ENCODE peak calls at places on chromosome 20, in nine cellular contexts. One of them, this sample, is unnamed.

GRCh38 chr20:1377984-1378742 is 14.7 kb downstream of the FKBP1A start:
- DNase-seq in psoas muscle: no peak
- DNase-seq in CD8-positive, alpha-beta T cell: no peak
- DNase-seq in A549: no peak
- DNase-seq in SJSA1: no peak
- DNase-seq in neuronal stem cell: no peak
- DNase-seq in tibial nerve: no peak
- DNase-seq in mesendoderm: peak
- DNase-seq in astrocyte: peak
- DNase-seq in this sample: no peak

GRCh38 chr20:5309971-5310370 is 6.8 kb downstream of the PROKR2 start:
- DNase-seq in SJSA1: no peak
- DNase-seq in tibial nerve: no peak
- DNase-seq in mesendoderm: no peak
- DNase-seq in CD8-positive, alpha-beta T cell: no peak
- DNase-seq in A549: no peak
- DNase-seq in psoas muscle: no peak
- DNase-seq in astrocyte: no peak
- DNase-seq in neuronal stem cell: no peak
- DNase-seq in this sample: no peak

GRCh38 chr20:53302695-53303094 is 290.9 kb downstream of the ZNF217 start:
- DNase-seq in A549: no peak
- DNase-seq in tibial nerve: no peak
- DNase-seq in SJSA1: no peak
- DNase-seq in CD8-positive, alpha-beta T cell: no peak
- DNase-seq in astrocyte: no peak
- DNase-seq in psoas muscle: no peak
- DNase-seq in mesendoderm: no peak
- DNase-seq in neuronal stem cell: no peak
- DNase-seq in this sample: no peak

GRCh38 chr20:18754030-18754659 is 59.4 kb upstream of the SCP2D1 start:
- DNase-seq in psoas muscle: no peak
- DNase-seq in tibial nerve: no peak
- DNase-seq in A549: no peak
- DNase-seq in SJSA1: no peak
- DNase-seq in neuronal stem cell: no peak
- DNase-seq in CD8-positive, alpha-beta T cell: no peak
- DNase-seq in mesendoderm: no peak
- DNase-seq in astrocyte: no peak
- DNase-seq in this sample: no peak

GRCh38 chr20:24102749-24103148 is 114.2 kb upstream of the GGTLC1 start:
- DNase-seq in neuronal stem cell: no peak
- DNase-seq in mesendoderm: no peak
- DNase-seq in SJSA1: no peak
- DNase-seq in CD8-positive, alpha-beta T cell: no peak
- DNase-seq in tibial nerve: no peak
- DNase-seq in A549: peak
- DNase-seq in astrocyte: no peak
- DNase-seq in psoas muscle: no peak
- DNase-seq in this sample: no peak

GRCh38 chr20:419556-420168 is 11.6 kb downstream of the RBCK1 start:
- DNase-seq in astrocyte: no peak
- DNase-seq in A549: no peak
- DNase-seq in CD8-positive, alpha-beta T cell: no peak
- DNase-seq in SJSA1: no peak
- DNase-seq in tibial nerve: no peak
- DNase-seq in neuronal stem cell: no peak
- DNase-seq in mesendoderm: no peak
- DNase-seq in psoas muscle: no peak
- DNase-seq in this sample: no peak

GRCh38 chr20:41734506-41734945 is 116.3 kb upstream of the CHD6 start:
- DNase-seq in tibial nerve: peak
- DNase-seq in CD8-positive, alpha-beta T cell: no peak
- DNase-seq in SJSA1: peak
- DNase-seq in mesendoderm: peak
- DNase-seq in A549: peak
- DNase-seq in astrocyte: peak
- DNase-seq in neuronal stem cell: peak
- DNase-seq in psoas muscle: no peak
- DNase-seq in this sample: peak

GRCh38 chr20:47559141-47559540 is 57.5 kb downstream of the NCOA3 start:
- DNase-seq in psoas muscle: no peak
- DNase-seq in neuronal stem cell: no peak
- DNase-seq in mesendoderm: no peak
- DNase-seq in A549: no peak
- DNase-seq in CD8-positive, alpha-beta T cell: no peak
- DNase-seq in tibial nerve: no peak
- DNase-seq in SJSA1: no peak
- DNase-seq in astrocyte: no peak
- DNase-seq in this sample: no peak

GRCh38 chr20:5171074-5171789 is 44.4 kb downstream of the CDS2 start:
- DNase-seq in mesendoderm: peak
- DNase-seq in SJSA1: no peak
- DNase-seq in astrocyte: no peak
- DNase-seq in tibial nerve: no peak
- DNase-seq in psoas muscle: no peak
- DNase-seq in CD8-positive, alpha-beta T cell: no peak
- DNase-seq in neuronal stem cell: peak
- DNase-seq in A549: no peak
- DNase-seq in this sample: no peak

GRCh38 chr20:3238616-3239025 is 369 bp downstream of the SLC4A11 start:
- DNase-seq in CD8-positive, alpha-beta T cell: peak
- DNase-seq in mesendoderm: no peak
- DNase-seq in neuronal stem cell: peak
- DNase-seq in SJSA1: no peak
- DNase-seq in A549: no peak
- DNase-seq in astrocyte: no peak
- DNase-seq in tibial nerve: no peak
- DNase-seq in psoas muscle: no peak
- DNase-seq in this sample: peak

GRCh38 chr20:58649288-58650180 is 1.5 kb upstream of the STX16 start:
- DNase-seq in tibial nerve: no peak
- DNase-seq in mesendoderm: no peak
- DNase-seq in psoas muscle: peak
- DNase-seq in CD8-positive, alpha-beta T cell: no peak
- DNase-seq in astrocyte: no peak
- DNase-seq in neuronal stem cell: peak
- DNase-seq in SJSA1: no peak
- DNase-seq in A549: no peak
- DNase-seq in this sample: peak

GRCh38 chr20:33539129-33539528 is 49.2 kb downstream of the CBFA2T2 start:
- DNase-seq in astrocyte: peak
- DNase-seq in A549: peak
- DNase-seq in SJSA1: peak
- DNase-seq in psoas muscle: no peak
- DNase-seq in mesendoderm: no peak
- DNase-seq in neuronal stem cell: no peak
- DNase-seq in CD8-positive, alpha-beta T cell: no peak
- DNase-seq in tibial nerve: no peak
- DNase-seq in this sample: no peak

GRCh38 chr20:4062721-4063606 is 47.6 kb upstream of the RNF24 start:
- DNase-seq in tibial nerve: no peak
- DNase-seq in A549: no peak
- DNase-seq in mesendoderm: no peak
- DNase-seq in neuronal stem cell: no peak
- DNase-seq in astrocyte: no peak
- DNase-seq in psoas muscle: no peak
- DNase-seq in SJSA1: peak
- DNase-seq in CD8-positive, alpha-beta T cell: no peak
- DNase-seq in this sample: no peak

GRCh38 chr20:59342017-59342957 is 41.9 kb downstream of the EDN3 start:
- DNase-seq in SJSA1: no peak
- DNase-seq in astrocyte: no peak
- DNase-seq in mesendoderm: no peak
- DNase-seq in psoas muscle: no peak
- DNase-seq in tibial nerve: no peak
- DNase-seq in CD8-positive, alpha-beta T cell: no peak
- DNase-seq in A549: no peak
- DNase-seq in neuronal stem cell: no peak
- DNase-seq in this sample: no peak

GRCh38 chr20:35018578-35019371 is 63.1 kb downstream of the MYH7B start:
- DNase-seq in A549: no peak
- DNase-seq in astrocyte: no peak
- DNase-seq in psoas muscle: no peak
- DNase-seq in mesendoderm: no peak
- DNase-seq in CD8-positive, alpha-beta T cell: no peak
- DNase-seq in neuronal stem cell: no peak
- DNase-seq in SJSA1: no peak
- DNase-seq in tibial nerve: no peak
- DNase-seq in this sample: no peak
- H3K27ac ChIP-seq in A549: no peak
- H3K27ac ChIP-seq in astrocyte: no peak
- H3K27ac ChIP-seq in psoas muscle: peak
- H3K27ac ChIP-seq in mesendoderm: no peak
- H3K27ac ChIP-seq in CD8-positive, alpha-beta T cell: no peak
- H3K27ac ChIP-seq in neuronal stem cell: no peak
- H3K27ac ChIP-seq in SJSA1: no peak
- H3K27ac ChIP-seq in tibial nerve: no peak
- H3K27ac ChIP-seq in this sample: no peak

DNA sequence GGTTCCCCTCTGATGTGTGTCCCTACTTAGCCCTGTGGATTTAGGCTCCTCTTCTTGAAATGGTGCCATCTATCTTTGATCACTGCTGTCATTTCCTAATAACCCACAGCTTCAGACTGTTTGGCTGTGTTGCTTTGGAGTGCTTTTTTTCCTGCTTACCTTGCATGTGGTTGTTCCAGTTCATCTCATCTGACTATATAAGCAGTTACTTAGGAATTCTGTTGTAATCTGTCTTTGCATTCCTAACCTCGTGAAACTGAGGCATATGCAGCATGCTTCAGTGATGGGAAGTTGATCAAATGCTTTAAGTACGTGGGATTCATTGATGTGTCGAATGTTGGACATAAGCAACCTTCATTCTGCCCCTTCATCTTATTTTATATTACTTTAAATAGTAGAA is 115.8 kb upstream of the FLRT3 start:
- DNase-seq in SJSA1: no peak
- DNase-seq in mesendoderm: no peak
- DNase-seq in neuronal stem cell: no peak
- DNase-seq in tibial nerve: no peak
- DNase-seq in astrocyte: no peak
- DNase-seq in A549: no peak
- DNase-seq in CD8-positive, alpha-beta T cell: no peak
- DNase-seq in psoas muscle: no peak
- DNase-seq in this sample: no peak
- H3K27ac ChIP-seq in SJSA1: no peak
- H3K27ac ChIP-seq in mesendoderm: no peak
- H3K27ac ChIP-seq in neuronal stem cell: no peak
- H3K27ac ChIP-seq in tibial nerve: no peak
- H3K27ac ChIP-seq in astrocyte: no peak
- H3K27ac ChIP-seq in A549: no peak
- H3K27ac ChIP-seq in CD8-positive, alpha-beta T cell: no peak
- H3K27ac ChIP-seq in psoas muscle: no peak
- H3K27ac ChIP-seq in this sample: no peak

GRCh38 chr20:50266293-50267040 is 75.8 kb downstream of the CEBPB start:
- DNase-seq in psoas muscle: peak
- DNase-seq in A549: no peak
- DNase-seq in neuronal stem cell: no peak
- DNase-seq in mesendoderm: no peak
- DNase-seq in tibial nerve: no peak
- DNase-seq in astrocyte: no peak
- DNase-seq in SJSA1: no peak
- DNase-seq in CD8-positive, alpha-beta T cell: no peak
- DNase-seq in this sample: no peak

GRCh38 chr20:50263831-50264230 is 73.2 kb downstream of the CEBPB start:
- DNase-seq in SJSA1: no peak
- DNase-seq in neuronal stem cell: no peak
- DNase-seq in A549: no peak
- DNase-seq in psoas muscle: no peak
- DNase-seq in mesendoderm: peak
- DNase-seq in tibial nerve: no peak
- DNase-seq in CD8-positive, alpha-beta T cell: no peak
- DNase-seq in astrocyte: no peak
- DNase-seq in this sample: no peak

GRCh38 chr20:50267041-50267865 is 76.6 kb downstream of the CEBPB start:
- DNase-seq in mesendoderm: no peak
- DNase-seq in A549: peak
- DNase-seq in neuronal stem cell: no peak
- DNase-seq in psoas muscle: peak
- DNase-seq in CD8-positive, alpha-beta T cell: no peak
- DNase-seq in astrocyte: peak
- DNase-seq in tibial nerve: peak
- DNase-seq in SJSA1: peak
- DNase-seq in this sample: no peak

GRCh38 chr20:50265245-50265946 is 74.8 kb downstream of the CEBPB start:
- DNase-seq in astrocyte: no peak
- DNase-seq in SJSA1: no peak
- DNase-seq in tibial nerve: no peak
- DNase-seq in neuronal stem cell: no peak
- DNase-seq in mesendoderm: no peak
- DNase-seq in CD8-positive, alpha-beta T cell: no peak
- DNase-seq in psoas muscle: peak
- DNase-seq in A549: no peak
- DNase-seq in this sample: no peak

GRCh38 chr20:50264534-50265145 is 74.0 kb downstream of the CEBPB start:
- DNase-seq in neuronal stem cell: no peak
- DNase-seq in astrocyte: no peak
- DNase-seq in tibial nerve: no peak
- DNase-seq in mesendoderm: no peak
- DNase-seq in A549: no peak
- DNase-seq in psoas muscle: peak
- DNase-seq in CD8-positive, alpha-beta T cell: no peak
- DNase-seq in SJSA1: no peak
- DNase-seq in this sample: no peak
- H3K27ac ChIP-seq in neuronal stem cell: no peak
- H3K27ac ChIP-seq in astrocyte: no peak
- H3K27ac ChIP-seq in tibial nerve: no peak
- H3K27ac ChIP-seq in mesendoderm: no peak
- H3K27ac ChIP-seq in A549: peak
- H3K27ac ChIP-seq in psoas muscle: no peak
- H3K27ac ChIP-seq in CD8-positive, alpha-beta T cell: no peak
- H3K27ac ChIP-seq in SJSA1: no peak
- H3K27ac ChIP-seq in this sample: no peak

GRCh38 chr20:44720617-44720993 is 5.4 kb downstream of the CCN5 start:
- DNase-seq in astrocyte: peak
- DNase-seq in CD8-positive, alpha-beta T cell: no peak
- DNase-seq in A549: peak
- DNase-seq in tibial nerve: no peak
- DNase-seq in SJSA1: peak
- DNase-seq in mesendoderm: peak
- DNase-seq in neuronal stem cell: no peak
- DNase-seq in psoas muscle: peak
- DNase-seq in this sample: no peak

GRCh38 chr20:44720994-44721784 is 6.0 kb downstream of the CCN5 start:
- DNase-seq in A549: peak
- DNase-seq in neuronal stem cell: no peak
- DNase-seq in astrocyte: peak
- DNase-seq in psoas muscle: peak
- DNase-seq in mesendoderm: no peak
- DNase-seq in SJSA1: no peak
- DNase-seq in tibial nerve: no peak
- DNase-seq in CD8-positive, alpha-beta T cell: no peak
- DNase-seq in this sample: no peak

GRCh38 chr20:44717986-44718385 is 2.8 kb downstream of the CCN5 start:
- DNase-seq in neuronal stem cell: no peak
- DNase-seq in psoas muscle: peak
- DNase-seq in CD8-positive, alpha-beta T cell: no peak
- DNase-seq in A549: peak
- DNase-seq in tibial nerve: no peak
- DNase-seq in mesendoderm: peak
- DNase-seq in SJSA1: no peak
- DNase-seq in astrocyte: no peak
- DNase-seq in this sample: no peak

GRCh38 chr20:44721785-44722054 is 6.6 kb downstream of the CCN5 start:
- DNase-seq in A549: no peak
- DNase-seq in astrocyte: no peak
- DNase-seq in tibial nerve: no peak
- DNase-seq in psoas muscle: no peak
- DNase-seq in neuronal stem cell: no peak
- DNase-seq in CD8-positive, alpha-beta T cell: no peak
- DNase-seq in mesendoderm: no peak
- DNase-seq in SJSA1: no peak
- DNase-seq in this sample: no peak

GRCh38 chr20:44719841-44720240 is 4.7 kb downstream of the CCN5 start:
- DNase-seq in neuronal stem cell: no peak
- DNase-seq in mesendoderm: no peak
- DNase-seq in SJSA1: no peak
- DNase-seq in astrocyte: no peak
- DNase-seq in psoas muscle: peak
- DNase-seq in CD8-positive, alpha-beta T cell: no peak
- DNase-seq in A549: no peak
- DNase-seq in tibial nerve: no peak
- DNase-seq in this sample: no peak
- H3K27ac ChIP-seq in neuronal stem cell: no peak
- H3K27ac ChIP-seq in mesendoderm: no peak
- H3K27ac ChIP-seq in SJSA1: no peak
- H3K27ac ChIP-seq in astrocyte: no peak
- H3K27ac ChIP-seq in psoas muscle: no peak
- H3K27ac ChIP-seq in CD8-positive, alpha-beta T cell: no peak
- H3K27ac ChIP-seq in A549: peak
- H3K27ac ChIP-seq in tibial nerve: peak
- H3K27ac ChIP-seq in this sample: no peak